ENCODE peak calls at places on chromosomes 16 and 17, in eight cellular contexts. H is tibial artery; N is cardiac fibroblast; C is posterior cingulate gyrus; R is NCI-H1048; I is AG04449; E is lower lobe of right lung; B is activated CD4-positive, alpha-beta T cell treated with anti-CD3 and anti-CD28 coated beads, Interleukin-2, amount 10 ng/mL, durations not matched to agents 7 days and 5 days. L is an unnamed sample.

GRCh38 chr17:83099570-83100181 is 20.3 kb downstream of the METRNL start:
- DNase-seq in I (no peak), H (peak), E (no peak), N (no peak), R (no peak), C (no peak), B (no peak), L (no peak)

GRCh38 chr16:69848635-69849545 is 86.8 kb downstream of the WWP2 start:
- DNase-seq in C (peak), R (no peak), I (peak), H (peak), B (no peak), E (peak), N (peak), L (peak)

GRCh38 chr17:48048321-48049140 is at the start of gene NFE2L1:
- DNase-seq in C (peak), B (peak), I (peak), R (peak), E (peak), N (peak), H (peak), L (no peak)

GRCh38 chr17:55588858-55589257 is 77.6 kb upstream of the SMIM36 start:
- DNase-seq in E (no peak), R (no peak), H (no peak), C (no peak), I (no peak), N (no peak), B (no peak), L (no peak)

GRCh38 chr16:88732172-88732960 is 26.1 kb downstream of the CTU2 start:
- DNase-seq in R (no peak), N (no peak), I (no peak), H (no peak), B (no peak), C (no peak), E (no peak), L (no peak)

GRCh38 chr16:9254863-9255262 is 163.4 kb downstream of the HAPSTR1 start:
- DNase-seq in N (no peak), R (no peak), I (no peak), E (no peak), C (no peak), H (no peak), B (no peak), L (no peak)

GRCh38 chr16:77424841-77425604 is 9.8 kb downstream of the ADAMTS18 start:
- DNase-seq in I (no peak), R (no peak), B (no peak), N (peak), E (no peak), H (no peak), C (no peak), L (no peak)

GRCh38 chr16:88533381-88533831 is 36.8 kb upstream of the ZC3H18 start:
- DNase-seq in B (no peak), H (no peak), I (no peak), R (no peak), C (no peak), N (peak), E (peak), L (no peak)

GRCh38 chr17:58539703-58540102 is 25.3 kb upstream of the MTMR4 start:
- DNase-seq in N (no peak), I (no peak), B (no peak), E (no peak), H (no peak), C (no peak), R (no peak), L (no peak)

GRCh38 chr17:59513934-59514841 is 51.2 kb upstream of the DHX40 start:
- DNase-seq in C (no peak), B (no peak), I (no peak), H (peak), E (peak), R (peak), N (peak), L (no peak)

GRCh38 chr17:62630365-62631085 is 3.1 kb downstream of the MRC2 start:
- DNase-seq in H (no peak), B (no peak), E (no peak), C (no peak), N (no peak), I (no peak), R (no peak), L (no peak)

GRCh38 chr17:1992541-1992940 is 32.6 kb downstream of the RTN4RL1 start:
- DNase-seq in B (no peak), C (peak), R (no peak), N (no peak), H (no peak), E (no peak), I (no peak), L (no peak)

GRCh38 chr17:2232244-2232638 is 71.3 kb downstream of the SMG6 start:
- DNase-seq in N (peak), H (peak), E (no peak), R (no peak), I (peak), C (no peak), B (no peak), L (no peak)

GRCh38 chr17:13030459-13031305 is 12.9 kb upstream of the ELAC2 start:
- DNase-seq in N (peak), C (no peak), E (no peak), I (no peak), H (no peak), R (no peak), B (peak), L (no peak)

GRCh38 chr16:83704656-83705055 is 103.1 kb upstream of the HSBP1 start:
- DNase-seq in R (no peak), B (no peak), H (no peak), C (no peak), N (no peak), E (no peak), I (no peak), L (no peak)

GRCh38 chr17:50447870-50448573 is 20.7 kb downstream of the CHAD start:
- DNase-seq in C (no peak), H (no peak), N (no peak), R (no peak), B (no peak), E (peak), I (no peak), L (no peak)

GRCh38 chr17:5468075-5468473 is 708 bp downstream of the DHX33 start:
- DNase-seq in H (no peak), R (no peak), C (no peak), N (no peak), B (peak), I (no peak), E (no peak), L (no peak)

GRCh38 chr17:37147301-37147812 is 198.6 kb downstream of the AATF start:
- DNase-seq in H (no peak), R (no peak), I (no peak), E (no peak), C (no peak), N (peak), B (peak), L (no peak)

GRCh38 chr16:57468346-57468745 is 5.9 kb downstream of the POLR2C start:
- DNase-seq in H (no peak), B (no peak), C (no peak), I (no peak), E (no peak), R (no peak), N (no peak), L (no peak)

GRCh38 chr17:42122371-42123303 is at the start of gene HSPB9:
- DNase-seq in I (no peak), H (no peak), C (no peak), R (no peak), B (no peak), N (no peak), E (peak), L (no peak)

GRCh38 chr17:33124871-33125551 is 133.4 kb downstream of the SPACA3 start:
- DNase-seq in N (no peak), C (no peak), I (no peak), R (no peak), B (no peak), E (no peak), H (peak), L (no peak)

GRCh38 chr16:89586853-89587252 is 11.3 kb downstream of the CPNE7 start:
- DNase-seq in R (no peak), I (no peak), E (no peak), C (no peak), N (peak), H (no peak), B (no peak), L (no peak)

GRCh38 chr16:67183-67791 is 5.1 kb downstream of the RHBDF1 start:
- DNase-seq in H (no peak), R (no peak), B (no peak), I (no peak), N (no peak), C (no peak), E (peak), L (peak)

GRCh38 chr16:84911490-84912216 is 91.9 kb downstream of the CRISPLD2 start:
- DNase-seq in E (peak), N (no peak), C (no peak), I (no peak), H (no peak), R (no peak), B (no peak), L (no peak)

GRCh38 chr16:12437761-12438440 is 365.8 kb downstream of the CPPED1 start:
- DNase-seq in E (no peak), I (no peak), R (no peak), H (no peak), B (no peak), N (no peak), C (no peak), L (no peak)

GRCh38 chr16:56450275-56450889 is 750 bp downstream of the NUDT21 start:
- DNase-seq in I (no peak), E (no peak), H (no peak), R (no peak), N (peak), C (no peak), B (no peak), L (no peak)

GRCh38 chr16:84486551-84487235 is 17.8 kb downstream of the MEAK7 start:
- DNase-seq in C (no peak), E (no peak), N (no peak), I (no peak), H (no peak), B (no peak), R (no peak), L (no peak)

GRCh38 chr16:47198180-47198575 is 54.4 kb upstream of the NETO2 start:
- DNase-seq in B (no peak), I (no peak), R (no peak), C (no peak), N (peak), E (no peak), H (no peak), L (no peak)

GRCh38 chr17:34609210-34609609 is 29.8 kb downstream of the TMEM132E start:
- DNase-seq in E (no peak), B (no peak), R (no peak), C (no peak), I (no peak), N (no peak), H (no peak), L (no peak)

GRCh38 chr16:24419709-24420108 is 119.7 kb upstream of the RBBP6 start:
- DNase-seq in I (no peak), E (no peak), C (no peak), H (no peak), N (no peak), B (no peak), R (no peak), L (no peak)

GRCh38 chr16:74076568-74076967 is 220.0 kb upstream of the PSMD7 start:
- DNase-seq in B (no peak), E (no peak), C (no peak), R (no peak), I (no peak), N (no peak), H (no peak), L (no peak)

GRCh38 chr16:68520649-68521086 is 18.4 kb upstream of the ZFP90 start:
- DNase-seq in R (peak), N (peak), C (peak), B (peak), E (peak), H (peak), I (no peak), L (peak)

GRCh38 chr16:6891486-6891885 is 441.2 kb upstream of the RBFOX1 start:
- DNase-seq in C (no peak), E (no peak), N (no peak), R (no peak), I (no peak), H (no peak), B (no peak), L (no peak)

GRCh38 chr17:47634870-47635269 is 14.8 kb upstream of the KPNB1 start:
- DNase-seq in E (no peak), N (no peak), R (no peak), I (no peak), B (no peak), C (no peak), H (no peak), L (no peak)

GRCh38 chr17:67364847-67365761 is 1.3 kb downstream of the PSMD12 start:
- DNase-seq in B (no peak), I (no peak), R (no peak), E (no peak), C (no peak), N (no peak), H (no peak), L (no peak)

GRCh38 chr16:2457267-2457666 is 2.6 kb upstream of the TEDC2 start:
- DNase-seq in B (no peak), E (no peak), R (no peak), N (no peak), I (no peak), H (no peak), C (no peak), L (no peak)

GRCh38 chr17:35086931-35087573 is 23.5 kb upstream of the RFFL start:
- DNase-seq in E (no peak), I (no peak), B (no peak), N (no peak), H (no peak), R (no peak), C (no peak), L (no peak)

GRCh38 chr16:85462405-85463227 is 150.5 kb upstream of the GSE1 start:
- DNase-seq in C (no peak), B (no peak), N (no peak), E (no peak), R (no peak), I (no peak), H (no peak), L (no peak)

GRCh38 chr16:10932959-10933710 is 9.1 kb downstream of the DEXI start:
- DNase-seq in C (no peak), I (no peak), B (no peak), E (no peak), H (no peak), R (no peak), N (no peak), L (no peak)